ENCODE peak calls at places on chromosomes 6 and 20, in four cellular contexts. B, E, D and S are unnamed samples.
A peak's percentile ranks its signal among the peaks of the same experiment; 100 is the strongest.

GRCh38 chr6:112007254-112007653 is 46.6 kb upstream of the CCN6 start:
- DNase-seq in E (no peak), D (no peak), B (no peak), S (no peak)

GRCh38 chr6:124770131-124770530 is 192.1 kb upstream of the RNF217 start:
- DNase-seq in D (no peak), E (no peak), B (no peak), S (no peak)

GRCh38 chr6:44297063-44298038 is 15.8 kb downstream of the AARS2 start:
- DNase-seq in D (no peak), B (no peak), E (no peak), S (no peak)

GRCh38 chr6:135212020-135212806 is 31.1 kb downstream of the MYB start:
- DNase-seq in B (no peak), E (peak; percentile 40), D (no peak), S (no peak)

GRCh38 chr6:3031857-3032256 is 32.2 kb downstream of the NQO2 start:
- DNase-seq in B (no peak), E (no peak), D (no peak), S (no peak)

GRCh38 chr20:41058007-41058673 is 29.5 kb downstream of the TOP1 start:
- DNase-seq in E (peak; percentile 95), D (no peak), B (no peak), S (no peak)

GRCh38 chr20:59738851-59739250 is 134.5 kb downstream of the PHACTR3 start:
- DNase-seq in E (no peak), B (no peak), D (no peak), S (no peak)

GRCh38 chr20:53961527-53961926 is 108.9 kb downstream of the BCAS1 start:
- DNase-seq in E (no peak), B (no peak), D (no peak), S (no peak)

GRCh38 chr20:58407201-58407873 is 18.3 kb downstream of the VAPB start:
- DNase-seq in B (no peak), D (no peak), E (peak; percentile 66), S (no peak)

GRCh38 chr20:4637081-4637797 is 84.5 kb upstream of the PRND start:
- DNase-seq in E (peak; percentile 36), D (no peak), B (no peak), S (no peak)

GRCh38 chr6:53808302-53808881 is 13.6 kb downstream of the LRRC1 start:
- DNase-seq in B (no peak), E (no peak), D (no peak), S (no peak)

GRCh38 chr6:118746100-118746874 is 94.9 kb upstream of the CEP85L start:
- DNase-seq in D (no peak), E (no peak), B (no peak), S (no peak)

GRCh38 chr6:142444800-142445405 is 143.1 kb downstream of the ADGRG6 start:
- DNase-seq in D (no peak), B (no peak), E (peak; percentile 8), S (no peak)

GRCh38 chr20:14384411-14384810 is 47.0 kb upstream of the FLRT3 start:
- DNase-seq in D (no peak), E (peak; percentile 5), B (peak; percentile 7), S (no peak)

GRCh38 chr6:90466191-90466940 is 120.5 kb downstream of the MAP3K7 start:
- DNase-seq in E (peak; percentile 20), B (no peak), D (no peak), S (no peak)

GRCh38 chr6:2109796-2110195 is 135.6 kb downstream of the GMDS start:
- DNase-seq in D (no peak), E (no peak), B (no peak), S (no peak)

GRCh38 chr20:4451487-4451886 is 270.2 kb upstream of the PRND start:
- DNase-seq in B (no peak), E (peak; percentile 39), D (no peak), S (no peak)

GRCh38 chr20:57476073-57476526 is 48.8 kb downstream of the CTCFL start:
- DNase-seq in D (no peak), B (no peak), E (no peak), S (peak; percentile 27)

GRCh38 chr6:68497927-68498326 is 137.2 kb upstream of the ADGRB3 start:
- DNase-seq in B (no peak), E (peak; percentile 17), D (no peak), S (no peak)

GRCh38 chr6:112252571-112253504 is 1.5 kb downstream of the LAMA4 start:
- DNase-seq in D (no peak), E (peak; percentile 80), B (no peak), S (no peak)

GRCh38 chr6:135331002-135331401 is 149.9 kb downstream of the MYB start:
- DNase-seq in D (no peak), B (no peak), E (peak; percentile 29), S (no peak)

GRCh38 chr20:36093025-36093803 is 61.3 kb upstream of the EPB41L1 start:
- DNase-seq in D (no peak), E (no peak), B (no peak), S (peak; percentile 30)

GRCh38 chr6:17816921-17817611 is 110.3 kb upstream of the NUP153 start:
- DNase-seq in D (no peak), B (no peak), E (peak; percentile 41), S (no peak)

GRCh38 chr6:40962241-40962640 is 76.8 kb downstream of the UNC5CL start:
- DNase-seq in D (no peak), B (peak; percentile 27), E (peak; percentile 95), S (no peak)